ENCODE peak calls at places on chromosomes 3 and 15, in seven cellular contexts. X, D, L, P, I, Y and O are unnamed samples.
A peak's percentile ranks its signal among the peaks of the same experiment; 100 is the strongest.

GRCh38 chr3:120678984-120679383 is 3.1 kb downstream of the HGD start:
- DNase-seq in Y (no peak), X (no peak), P (no peak), D (no peak), L (no peak), I (peak; percentile 28), O (no peak)

GRCh38 chr15:101320501-101321052 is 25.5 kb upstream of the SNRPA1 start:
- DNase-seq in I (peak; percentile 42), Y (no peak), D (peak; percentile 51), P (peak; percentile 52), X (peak; percentile 24), L (peak; percentile 39), O (peak; percentile 54)

GRCh38 chr3:111073186-111073585 is 1.6 kb downstream of the NECTIN3 start:
- DNase-seq in P (no peak), I (peak; percentile 71), X (no peak), L (no peak), D (no peak), Y (no peak), O (no peak)

GRCh38 chr3:182978387-182978786 is 2.0 kb downstream of the DCUN1D1 start:
- DNase-seq in Y (no peak), X (no peak), D (no peak), L (no peak), P (no peak), I (no peak), O (no peak)

GRCh38 chr3:39095778-39096177 is 11.6 kb downstream of the GORASP1 start:
- DNase-seq in P (no peak), X (no peak), I (no peak), Y (no peak), L (no peak), D (no peak), O (no peak)

GRCh38 chr3:28971156-28971555 is 309.7 kb upstream of the RBMS3 start:
- DNase-seq in D (no peak), I (no peak), P (no peak), Y (no peak), L (no peak), X (no peak), O (no peak)

GRCh38 chr3:156781310-156782230 is 44.6 kb upstream of the LEKR1 start:
- DNase-seq in P (no peak), Y (no peak), X (no peak), D (no peak), L (no peak), I (peak; percentile 58), O (no peak)

GRCh38 chr3:18758047-18758704 is 333.0 kb upstream of the SATB1 start:
- DNase-seq in I (peak; percentile 16), L (peak; percentile 27), D (peak; percentile 12), Y (peak; percentile 52), X (no peak), P (peak; percentile 10), O (peak; percentile 62)

GRCh38 chr15:88745696-88746095 is 57.5 kb upstream of the ACAN start:
- DNase-seq in Y (no peak), I (peak; percentile 77), D (no peak), X (no peak), L (no peak), P (no peak), O (no peak)

GRCh38 chr3:121895121-121895520 is 920 bp downstream of the SLC15A2 start:
- DNase-seq in X (no peak), L (no peak), Y (peak; percentile 31), P (no peak), I (no peak), D (no peak), O (no peak)

GRCh38 chr15:94670436-94671034 is 439.2 kb downstream of the MCTP2 start:
- DNase-seq in L (no peak), D (peak; percentile 5), X (no peak), I (peak; percentile 39), P (no peak), Y (no peak), O (no peak)

GRCh38 chr15:68552773-68553172 is 26.0 kb upstream of the CORO2B start:
- DNase-seq in X (no peak), I (peak; percentile 59), D (no peak), P (no peak), L (no peak), Y (no peak), O (no peak)

GRCh38 chr3:76585794-76586392 is 454.0 kb upstream of the ROBO2 start:
- DNase-seq in D (no peak), L (no peak), Y (no peak), P (no peak), X (no peak), I (peak; percentile 36), O (no peak)

GRCh38 chr3:55532806-55533205 is 45.7 kb upstream of the WNT5A start:
- DNase-seq in I (peak; percentile 25), L (no peak), P (no peak), X (no peak), Y (no peak), D (no peak), O (no peak)